ENCODE peak calls at places on chromosomes 12 and 14, in seven cellular contexts. One of them, this sample, is unnamed. For H3K4me1, the result is how much of the 10 kb centered on the place peaks cover.

GRCh38 chr14:58712357-58712756 is 74.6 kb downstream of the DACT1 start:
- DNase-seq in fibroblast of lung: no peak
- DNase-seq in tibial artery: no peak
- DNase-seq in heart left ventricle: no peak
- DNase-seq in psoas muscle: no peak
- DNase-seq in PC-3: no peak
- DNase-seq in ovary: no peak
- DNase-seq in this sample: peak

GRCh38 chr12:124909831-124910560 is 4.5 kb downstream of the UBC start:
- DNase-seq in tibial artery: no peak
- DNase-seq in PC-3: peak
- DNase-seq in heart left ventricle: no peak
- DNase-seq in ovary: no peak
- DNase-seq in psoas muscle: no peak
- DNase-seq in fibroblast of lung: peak
- DNase-seq in this sample: no peak

GRCh38 chr12:8668441-8668840 is 5.8 kb upstream of the MFAP5 start:
- DNase-seq in heart left ventricle: no peak
- DNase-seq in fibroblast of lung: no peak
- DNase-seq in psoas muscle: no peak
- DNase-seq in PC-3: no peak
- DNase-seq in ovary: no peak
- DNase-seq in tibial artery: no peak
- DNase-seq in this sample: no peak

GRCh38 chr12:113146999-113147398 is 2.5 kb upstream of the CFAP73 start:
- DNase-seq in PC-3: no peak
- DNase-seq in heart left ventricle: no peak
- DNase-seq in psoas muscle: no peak
- DNase-seq in tibial artery: no peak
- DNase-seq in ovary: no peak
- DNase-seq in fibroblast of lung: no peak
- DNase-seq in this sample: no peak

GRCh38 chr14:99508896-99509629 is 27.9 kb downstream of the CCNK start:
- DNase-seq in psoas muscle: peak
- DNase-seq in tibial artery: no peak
- DNase-seq in PC-3: no peak
- DNase-seq in ovary: no peak
- DNase-seq in heart left ventricle: no peak
- DNase-seq in fibroblast of lung: no peak
- DNase-seq in this sample: no peak

GRCh38 chr12:112738531-112738930 is 53.0 kb upstream of the RPH3A start:
- DNase-seq in psoas muscle: no peak
- DNase-seq in ovary: no peak
- DNase-seq in heart left ventricle: no peak
- DNase-seq in PC-3: peak
- DNase-seq in tibial artery: no peak
- DNase-seq in fibroblast of lung: no peak
- DNase-seq in this sample: no peak

GRCh38 chr12:101925352-101925751 is 48.0 kb downstream of the DRAM1 start:
- DNase-seq in psoas muscle: peak
- DNase-seq in ovary: peak
- DNase-seq in PC-3: peak
- DNase-seq in heart left ventricle: peak
- DNase-seq in fibroblast of lung: peak
- DNase-seq in tibial artery: peak
- DNase-seq in this sample: no peak

GRCh38 chr12:120055639-120056038 is 60.9 kb downstream of the RAB35 start:
- DNase-seq in tibial artery: no peak
- DNase-seq in PC-3: no peak
- DNase-seq in fibroblast of lung: no peak
- DNase-seq in psoas muscle: no peak
- DNase-seq in ovary: no peak
- DNase-seq in heart left ventricle: no peak
- DNase-seq in this sample: no peak

GRCh38 chr12:128938886-128939285 is 85.6 kb downstream of the GLT1D1 start:
- DNase-seq in ovary: no peak
- DNase-seq in psoas muscle: no peak
- DNase-seq in tibial artery: no peak
- DNase-seq in PC-3: no peak
- DNase-seq in heart left ventricle: no peak
- DNase-seq in fibroblast of lung: no peak
- DNase-seq in this sample: no peak

GRCh38 chr12:26124491-26125450 is at the start of gene BHLHE41:
- DNase-seq in psoas muscle: peak
- DNase-seq in tibial artery: peak
- DNase-seq in fibroblast of lung: peak
- DNase-seq in heart left ventricle: peak
- DNase-seq in PC-3: peak
- DNase-seq in ovary: peak
- DNase-seq in this sample: peak

DNA sequence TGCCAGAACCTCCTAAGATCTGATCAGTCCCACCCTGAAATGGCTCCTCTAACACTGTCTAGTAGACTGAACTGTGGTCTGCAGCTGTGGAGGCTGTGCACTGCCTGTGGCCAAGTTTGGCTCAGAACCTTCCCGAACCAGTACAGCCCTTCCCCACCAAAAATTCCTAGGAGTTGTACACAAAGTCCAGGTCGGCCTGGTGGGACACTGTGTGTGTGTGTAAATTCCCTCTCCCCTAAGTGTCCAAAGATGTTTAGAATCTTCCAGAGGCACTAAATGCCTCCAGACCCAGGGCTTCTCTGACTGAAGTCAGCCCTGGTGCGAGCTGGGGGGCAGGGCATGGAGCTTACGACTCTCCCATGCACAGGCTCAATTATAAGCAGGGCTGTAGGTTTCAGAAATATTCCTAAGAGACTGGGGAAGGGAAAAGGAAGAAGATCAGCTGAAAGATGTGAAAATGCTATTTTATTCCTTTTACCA is 107.0 kb upstream of the ATF7IP start:
- DNase-seq in tibial artery: no peak
- DNase-seq in heart left ventricle: no peak
- DNase-seq in psoas muscle: peak
- DNase-seq in ovary: no peak
- DNase-seq in fibroblast of lung: no peak
- DNase-seq in PC-3: no peak
- DNase-seq in this sample: peak
- H3K4me1 ChIP-seq in tibial artery: under half
- H3K4me1 ChIP-seq in heart left ventricle: under half
- H3K4me1 ChIP-seq in psoas muscle: under half
- H3K4me1 ChIP-seq in ovary: under half
- H3K4me1 ChIP-seq in fibroblast of lung: under half
- H3K4me1 ChIP-seq in PC-3: half or more
- H3K4me1 ChIP-seq in this sample: under half

GRCh38 chr12:22691319-22691718 is 66.3 kb downstream of the ETNK1 start:
- DNase-seq in tibial artery: no peak
- DNase-seq in heart left ventricle: no peak
- DNase-seq in ovary: no peak
- DNase-seq in fibroblast of lung: no peak
- DNase-seq in psoas muscle: no peak
- DNase-seq in PC-3: no peak
- DNase-seq in this sample: no peak
- H3K4me1 ChIP-seq in tibial artery: under half
- H3K4me1 ChIP-seq in heart left ventricle: under half
- H3K4me1 ChIP-seq in ovary: under half
- H3K4me1 ChIP-seq in fibroblast of lung: under half
- H3K4me1 ChIP-seq in psoas muscle: under half
- H3K4me1 ChIP-seq in PC-3: under half
- H3K4me1 ChIP-seq in this sample: under half

DNA sequence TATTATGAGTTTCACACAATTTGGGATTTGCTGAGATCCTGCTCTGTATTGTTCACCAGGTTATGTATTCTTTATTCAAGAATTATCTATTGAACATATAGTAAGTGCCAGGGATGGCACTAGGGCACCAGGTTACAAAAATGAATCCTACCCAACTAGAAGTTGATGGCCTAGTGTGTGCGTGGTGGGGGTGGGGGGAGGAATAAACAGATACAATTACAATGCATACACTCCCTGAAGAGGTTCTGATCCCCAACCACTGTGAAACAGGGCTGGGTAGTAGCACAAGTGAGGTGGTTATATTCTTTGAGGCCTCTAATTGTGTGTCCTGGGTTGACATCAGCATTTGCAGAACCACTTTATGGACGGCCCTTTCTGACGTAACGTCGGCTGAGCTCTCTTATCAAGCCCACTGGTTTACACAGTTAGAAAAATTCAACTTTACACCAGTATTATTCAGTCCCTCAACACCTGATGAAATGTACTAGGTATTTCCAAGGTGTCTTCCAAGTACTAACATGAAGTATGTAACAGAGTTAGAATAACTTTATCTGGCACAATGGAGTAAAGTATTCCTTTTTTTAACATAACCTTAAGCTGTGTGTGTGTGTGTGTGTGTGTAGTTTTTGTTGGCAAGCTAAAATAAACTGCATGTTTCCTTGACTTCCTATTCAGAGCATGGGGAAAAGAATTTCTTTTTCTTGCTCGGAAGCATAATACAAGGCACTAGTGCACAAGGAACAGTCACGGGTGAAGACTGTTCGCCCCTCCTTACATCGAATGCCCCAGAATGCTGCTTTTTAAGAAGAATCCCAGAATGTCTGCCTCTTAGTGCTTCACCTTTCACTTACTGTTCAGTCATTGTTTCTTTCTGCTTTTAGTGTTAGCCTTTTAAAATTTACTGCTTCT is 8.1 kb upstream of the GLRX5 start:
- DNase-seq in heart left ventricle: no peak
- DNase-seq in psoas muscle: no peak
- DNase-seq in fibroblast of lung: peak
- DNase-seq in tibial artery: no peak
- DNase-seq in ovary: no peak
- DNase-seq in PC-3: no peak
- DNase-seq in this sample: no peak
- H3K4me1 ChIP-seq in heart left ventricle: half or more
- H3K4me1 ChIP-seq in psoas muscle: under half
- H3K4me1 ChIP-seq in fibroblast of lung: under half
- H3K4me1 ChIP-seq in tibial artery: under half
- H3K4me1 ChIP-seq in ovary: under half
- H3K4me1 ChIP-seq in PC-3: under half
- H3K4me1 ChIP-seq in this sample: under half

DNA sequence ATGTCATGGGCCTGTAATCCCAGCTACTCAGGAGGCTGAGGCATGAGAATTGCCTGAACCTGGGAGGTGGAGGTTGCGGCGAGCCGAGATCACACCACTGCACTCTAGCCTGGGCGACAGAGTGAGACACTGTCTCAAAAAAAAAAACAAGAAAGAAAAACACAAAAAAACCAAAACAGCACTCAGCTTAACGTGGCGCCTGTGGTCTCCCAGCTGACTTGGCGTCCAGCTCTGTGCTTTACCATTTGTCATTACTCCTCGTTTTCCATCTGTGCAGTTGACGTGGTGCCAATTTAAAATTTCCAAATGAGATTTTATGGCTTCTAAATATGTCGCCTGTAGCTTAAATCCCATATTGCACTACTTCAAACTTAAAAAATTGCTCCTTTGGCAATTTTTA is 2.0 kb downstream of the MGP start:
- DNase-seq in heart left ventricle: no peak
- DNase-seq in psoas muscle: no peak
- DNase-seq in fibroblast of lung: peak
- DNase-seq in tibial artery: no peak
- DNase-seq in PC-3: no peak
- DNase-seq in ovary: no peak
- DNase-seq in this sample: no peak
- H3K4me1 ChIP-seq in heart left ventricle: under half
- H3K4me1 ChIP-seq in psoas muscle: under half
- H3K4me1 ChIP-seq in fibroblast of lung: under half
- H3K4me1 ChIP-seq in tibial artery: under half
- H3K4me1 ChIP-seq in PC-3: under half
- H3K4me1 ChIP-seq in ovary: under half
- H3K4me1 ChIP-seq in this sample: under half

GRCh38 chr14:64722842-64723447 is 18.7 kb downstream of the PLEKHG3 start:
- DNase-seq in ovary: no peak
- DNase-seq in psoas muscle: no peak
- DNase-seq in fibroblast of lung: no peak
- DNase-seq in PC-3: no peak
- DNase-seq in heart left ventricle: no peak
- DNase-seq in tibial artery: no peak
- DNase-seq in this sample: no peak

GRCh38 chr14:64725360-64725815 is 21.2 kb downstream of the PLEKHG3 start:
- DNase-seq in tibial artery: no peak
- DNase-seq in PC-3: no peak
- DNase-seq in fibroblast of lung: no peak
- DNase-seq in ovary: no peak
- DNase-seq in psoas muscle: no peak
- DNase-seq in heart left ventricle: no peak
- DNase-seq in this sample: no peak

GRCh38 chr14:64721899-64722298 is 17.7 kb downstream of the PLEKHG3 start:
- DNase-seq in fibroblast of lung: no peak
- DNase-seq in tibial artery: no peak
- DNase-seq in psoas muscle: no peak
- DNase-seq in PC-3: no peak
- DNase-seq in ovary: no peak
- DNase-seq in heart left ventricle: no peak
- DNase-seq in this sample: no peak

GRCh38 chr14:64724578-64724930 is 20.3 kb downstream of the PLEKHG3 start:
- DNase-seq in fibroblast of lung: no peak
- DNase-seq in heart left ventricle: no peak
- DNase-seq in PC-3: no peak
- DNase-seq in ovary: no peak
- DNase-seq in psoas muscle: no peak
- DNase-seq in tibial artery: no peak
- DNase-seq in this sample: peak

GRCh38 chr14:64723691-64724577 is 19.7 kb downstream of the PLEKHG3 start:
- DNase-seq in heart left ventricle: no peak
- DNase-seq in PC-3: no peak
- DNase-seq in tibial artery: no peak
- DNase-seq in ovary: no peak
- DNase-seq in psoas muscle: no peak
- DNase-seq in fibroblast of lung: no peak
- DNase-seq in this sample: no peak
- H3K4me1 ChIP-seq in heart left ventricle: half or more
- H3K4me1 ChIP-seq in PC-3: half or more
- H3K4me1 ChIP-seq in tibial artery: half or more
- H3K4me1 ChIP-seq in ovary: under half
- H3K4me1 ChIP-seq in psoas muscle: under half
- H3K4me1 ChIP-seq in fibroblast of lung: under half
- H3K4me1 ChIP-seq in this sample: under half

GRCh38 chr12:108856170-108856427 is 1.3 kb downstream of the SSH1 start:
- DNase-seq in fibroblast of lung: no peak
- DNase-seq in ovary: no peak
- DNase-seq in tibial artery: no peak
- DNase-seq in PC-3: no peak
- DNase-seq in psoas muscle: no peak
- DNase-seq in heart left ventricle: peak
- DNase-seq in this sample: no peak
- H3K4me1 ChIP-seq in fibroblast of lung: under half
- H3K4me1 ChIP-seq in ovary: under half
- H3K4me1 ChIP-seq in tibial artery: under half
- H3K4me1 ChIP-seq in PC-3: under half
- H3K4me1 ChIP-seq in psoas muscle: half or more
- H3K4me1 ChIP-seq in heart left ventricle: half or more
- H3K4me1 ChIP-seq in this sample: under half

This sample was measured in BE2C.